ENCODE peak calls at places on chromosomes 4 and X, in seven cellular contexts. S, O, Y, X, I, E and H are unnamed samples.

GRCh38 chr4:103719320-103720204 is at the start of gene TACR3:
- DNase-seq in S (peak; percentile 36), O (no peak), Y (no peak), X (peak; percentile 0), I (peak; percentile 85), E (peak; percentile 56), H (peak; percentile 78)

GRCh38 chr4:179695175-179695574 is 2252.9 kb upstream of the AGA start:
- DNase-seq in S (no peak), O (no peak), Y (no peak), X (no peak), I (no peak), E (no peak), H (no peak)

GRCh38 chr4:121030711-121031110 is 41.6 kb downstream of the NDNF start:
- DNase-seq in S (no peak), O (no peak), Y (no peak), X (no peak), I (no peak), E (no peak), H (no peak)

GRCh38 chrX:119541188-119541587 is 24.0 kb downstream of the STEEP1 start:
- DNase-seq in S (no peak), O (no peak), Y (no peak), X (no peak), I (peak; percentile 64), E (no peak), H (peak; percentile 8)

GRCh38 chrX:7132335-7133035 is 15.0 kb upstream of the STS start:
- DNase-seq in S (peak; percentile 33), O (no peak), Y (no peak), X (no peak), I (peak; percentile 86), E (no peak), H (peak; percentile 71)

GRCh38 chr4:109730294-109731051 is 603 bp upstream of the PLA2G12A start:
- DNase-seq in S (peak; percentile 55), O (no peak), Y (no peak), X (no peak), I (no peak), E (peak; percentile 82), H (peak; percentile 71)

GRCh38 chrX:75107863-75108509 is 48.1 kb downstream of the ABCB7 start:
- DNase-seq in S (no peak), O (no peak), Y (no peak), X (no peak), I (peak; percentile 56), E (no peak), H (peak; percentile 14)

GRCh38 chrX:154791951-154792350 is 13.3 kb downstream of the MPP1 start:
- DNase-seq in S (no peak), O (no peak), Y (no peak), X (no peak), I (no peak), E (no peak), H (no peak)

GRCh38 chrX:40100537-40101429 is 3.0 kb upstream of the BCOR start:
- DNase-seq in S (no peak), O (no peak), Y (no peak), X (no peak), I (peak; percentile 78), E (no peak), H (no peak)

GRCh38 chr4:106569151-106570029 is 200.8 kb upstream of the GIMD1 start:
- DNase-seq in S (no peak), O (no peak), Y (no peak), X (no peak), I (no peak), E (no peak), H (no peak)

GRCh38 chrX:129359269-129359668 is 164.0 kb downstream of the SMARCA1 start:
- DNase-seq in S (no peak), O (no peak), Y (no peak), X (no peak), I (no peak), E (no peak), H (no peak)

GRCh38 chr4:22903913-22904312 is 211.2 kb downstream of the GBA3 start:
- DNase-seq in S (no peak), O (no peak), Y (no peak), X (no peak), I (no peak), E (no peak), H (no peak)

GRCh38 chr4:113153529-113154101 is 104.2 kb downstream of the ANK2 start:
- DNase-seq in S (no peak), O (no peak), Y (no peak), X (no peak), I (no peak), E (no peak), H (peak; percentile 37)

GRCh38 chr4:88283661-88284377 is 542 bp downstream of the PPM1K start:
- DNase-seq in S (peak; percentile 64), O (peak; percentile 67), Y (peak; percentile 58), X (peak; percentile 71), I (peak; percentile 83), E (peak; percentile 82), H (peak; percentile 78)

GRCh38 chr4:2935762-2936743 is 27.2 kb downstream of the NOP14 start:
- DNase-seq in S (no peak), O (peak; percentile 73), Y (peak; percentile 48), X (peak; percentile 40), I (peak; percentile 42), E (peak; percentile 56), H (no peak)

GRCh38 chrX:41085883-41086626 is 810 bp downstream of the USP9X start:
- DNase-seq in S (peak; percentile 47), O (peak; percentile 34), Y (peak; percentile 20), X (peak; percentile 27), I (peak; percentile 86), E (peak; percentile 80), H (peak; percentile 49)

GRCh38 chr4:186765138-186765537 is 41.5 kb upstream of the FAT1 start:
- DNase-seq in S (no peak), O (no peak), Y (no peak), X (no peak), I (peak; percentile 66), E (no peak), H (peak; percentile 39)

GRCh38 chrX:27966955-27967354 is 14.3 kb downstream of the DCAF8L1 start:
- DNase-seq in S (no peak), O (no peak), Y (no peak), X (no peak), I (no peak), E (no peak), H (no peak)

GRCh38 chr4:10118355-10119004 is 1.9 kb upstream of the WDR1 start:
- DNase-seq in S (no peak), O (no peak), Y (no peak), X (no peak), I (no peak), E (no peak), H (no peak)

GRCh38 chr4:150078996-150079581 is 844 bp downstream of the DCLK2 start:
- DNase-seq in S (peak; percentile 16), O (no peak), Y (no peak), X (peak; percentile 1), I (peak; percentile 81), E (peak; percentile 77), H (peak; percentile 67)

GRCh38 chrX:150575415-150575814 is 7.0 kb downstream of the MTM1 start:
- DNase-seq in S (no peak), O (peak; percentile 54), Y (peak; percentile 13), X (peak; percentile 27), I (no peak), E (no peak), H (no peak)

GRCh38 chr4:77473509-77473908 is 132.1 kb upstream of the CXCL13 start:
- DNase-seq in S (peak; percentile 11), O (no peak), Y (no peak), X (no peak), I (peak; percentile 64), E (no peak), H (peak; percentile 79)

GRCh38 chr4:167629272-167629671 is 395.0 kb upstream of the SPOCK3 start:
- DNase-seq in S (no peak), O (no peak), Y (no peak), X (no peak), I (no peak), E (no peak), H (no peak)

GRCh38 chrX:54891573-54891972 is 29.1 kb upstream of the TRO start:
- DNase-seq in S (peak; percentile 23), O (peak; percentile 1), Y (no peak), X (peak; percentile 5), I (peak; percentile 60), E (no peak), H (peak; percentile 46)

GRCh38 chrX:139237141-139237540 is 293.4 kb upstream of the F9 start:
- DNase-seq in S (no peak), O (no peak), Y (no peak), X (no peak), I (no peak), E (no peak), H (no peak)

GRCh38 chr4:151537726-151538125 is 128.8 kb downstream of the FHIP1A start:
- DNase-seq in S (no peak), O (no peak), Y (no peak), X (no peak), I (no peak), E (no peak), H (no peak)

GRCh38 chr4:108881190-108881589 is 118.3 kb upstream of the ETNPPL start:
- DNase-seq in S (no peak), O (no peak), Y (no peak), X (no peak), I (no peak), E (no peak), H (no peak)

GRCh38 chr4:6372649-6373525 is 99.5 kb downstream of the PPP2R2C start:
- DNase-seq in S (peak; percentile 50), O (no peak), Y (no peak), X (no peak), I (peak; percentile 85), E (no peak), H (peak; percentile 81)

GRCh38 chr4:134935320-134935719 is 733.7 kb upstream of the PABPC4L start:
- DNase-seq in S (peak; percentile 58), O (no peak), Y (no peak), X (no peak), I (peak; percentile 78), E (no peak), H (peak; percentile 68)

GRCh38 chr4:721261-722171 is 15.9 kb downstream of the PCGF3 start:
- DNase-seq in S (no peak), O (no peak), Y (no peak), X (no peak), I (no peak), E (no peak), H (no peak)

GRCh38 chrX:131752493-131753198 is 208.8 kb downstream of the OR13H1 start:
- DNase-seq in S (no peak), O (peak; percentile 69), Y (no peak), X (no peak), I (no peak), E (peak; percentile 92), H (no peak)

GRCh38 chr4:15089979-15090378 is 87.7 kb downstream of the CPEB2 start:
- DNase-seq in S (no peak), O (no peak), Y (no peak), X (no peak), I (no peak), E (no peak), H (no peak)

GRCh38 chr4:154559141-154559841 is 3.5 kb upstream of the FGB start:
- DNase-seq in S (peak; percentile 43), O (no peak), Y (no peak), X (no peak), I (peak; percentile 72), E (no peak), H (peak; percentile 80)

GRCh38 chr4:86970447-86971354 is 35.9 kb downstream of the AFF1 start:
- DNase-seq in S (no peak), O (no peak), Y (no peak), X (no peak), I (no peak), E (no peak), H (no peak)

GRCh38 chrX:370963-371745 is 15.6 kb downstream of the PPP2R3B start:
- DNase-seq in S (no peak), O (no peak), Y (no peak), X (no peak), I (no peak), E (no peak), H (no peak)